ENCODE peak calls at places on chromosomes 7 and 10, in ten cellular contexts. Q is NAMALWA; N is mesendoderm; A is activated CD4-positive, CD25-positive, alpha-beta regulatory T cell treated with anti-CD3 and anti-CD28 coated beads, Interleukin-2, amount 50 U/mL, for 72 hours; I is M059J; H is left kidney; J is T-helper 1 cell; M is neural crest cell; F is psoas muscle; Z is cortex of kidney. U is an unnamed sample.

GRCh38 chr7:121605297-121605640 is 209.2 kb upstream of the FAM3C start:
- DNase-seq in N (no peak), Q (peak), A (no peak), F (no peak), I (peak), Z (no peak), H (peak), J (no peak), M (no peak), U (no peak)

GRCh38 chr10:74683621-74684114 is 142.7 kb upstream of the KAT6B start:
- DNase-seq in H (peak), Q (no peak), M (no peak), J (no peak), F (no peak), I (no peak), N (no peak), A (no peak), Z (no peak), U (no peak)

GRCh38 chr10:110641256-110641655 is 2.9 kb upstream of the RBM20 start:
- DNase-seq in M (no peak), J (no peak), Z (no peak), A (no peak), F (peak), I (peak), Q (no peak), N (peak), H (peak), U (no peak)

GRCh38 chr7:130758429-130759056 is 24.5 kb upstream of the KLF14 start:
- DNase-seq in F (no peak), M (no peak), J (no peak), A (no peak), I (peak), Z (no peak), Q (peak), N (peak), H (peak), U (peak)

GRCh38 chr10:73493781-73494180 is 2.0 kb downstream of the PPP3CB start:
- DNase-seq in Q (no peak), J (no peak), I (peak), Z (no peak), F (no peak), H (no peak), N (no peak), A (no peak), M (no peak), U (no peak)

GRCh38 chr10:14658331-14659122 is 116.2 kb downstream of the FAM107B start:
- DNase-seq in J (no peak), Z (no peak), I (peak), F (no peak), A (no peak), M (no peak), Q (peak), N (no peak), H (no peak), U (no peak)

GRCh38 chr10:118974951-118975350 is 54.6 kb upstream of the NANOS1 start:
- DNase-seq in A (no peak), Q (no peak), M (no peak), I (peak), F (no peak), H (no peak), Z (no peak), J (no peak), N (no peak), U (no peak)

GRCh38 chr10:101817542-101818118 is 614 bp downstream of the OGA start:
- DNase-seq in Z (no peak), H (peak), M (no peak), Q (no peak), J (no peak), I (peak), F (peak), A (no peak), N (peak), U (no peak)

GRCh38 chr7:46492460-46492859 is 571.4 kb upstream of the IGFBP3 start:
- DNase-seq in M (no peak), H (no peak), A (no peak), I (peak), Z (no peak), F (no peak), Q (no peak), N (no peak), J (no peak), U (no peak)

GRCh38 chr7:98761225-98761624 is 108.6 kb downstream of the TMEM130 start:
- DNase-seq in Q (no peak), N (no peak), J (no peak), H (no peak), Z (no peak), M (no peak), A (no peak), I (no peak), F (no peak), U (no peak)

GRCh38 chr7:5472432-5473315 is 49.0 kb upstream of the TNRC18 start:
- DNase-seq in N (no peak), J (no peak), Z (no peak), H (no peak), M (no peak), F (no peak), Q (no peak), I (no peak), A (no peak), U (no peak)

GRCh38 chr7:69871213-69871885 is 273.1 kb downstream of the AUTS2 start:
- DNase-seq in Q (no peak), Z (no peak), J (no peak), I (peak), N (no peak), A (no peak), F (no peak), H (no peak), M (no peak), U (no peak)

GRCh38 chr7:129188372-129188891 is at the start of gene SMO:
- DNase-seq in H (peak), F (peak), N (peak), M (peak), I (no peak), Q (no peak), A (no peak), Z (no peak), J (no peak), U (no peak)

GRCh38 chr10:7260412-7260900 is 150.4 kb downstream of the SFMBT2 start:
- DNase-seq in I (peak), H (peak), Q (peak), Z (no peak), F (peak), M (no peak), N (peak), A (no peak), J (no peak), U (no peak)

GRCh38 chr10:69102429-69102828 is 14.5 kb downstream of the SRGN start:
- DNase-seq in M (no peak), F (no peak), J (no peak), Q (no peak), N (no peak), Z (no peak), H (no peak), A (no peak), I (no peak), U (no peak)

GRCh38 chr7:28808786-28809533 is 149.2 kb downstream of the TRIL start:
- DNase-seq in I (peak), H (no peak), J (no peak), M (no peak), A (no peak), N (peak), F (peak), Q (no peak), Z (no peak), U (peak)

GRCh38 chr10:73537288-73537687 is 41.5 kb upstream of the PPP3CB start:
- DNase-seq in J (no peak), Z (no peak), A (no peak), F (no peak), I (no peak), M (no peak), Q (no peak), N (peak), H (no peak), U (no peak)

GRCh38 chr10:810351-810846 is 120.9 kb upstream of the DIP2C start:
- DNase-seq in N (peak), M (peak), Z (no peak), Q (peak), I (no peak), H (peak), A (no peak), F (no peak), J (no peak), U (no peak)

GRCh38 chr7:95501261-95501816 is 15.6 kb downstream of the ASB4 start:
- DNase-seq in A (no peak), N (no peak), M (no peak), F (no peak), Z (no peak), J (no peak), H (peak), I (peak), Q (no peak), U (no peak)

GRCh38 chr10:127922675-127923366 is 15.9 kb downstream of the PTPRE start:
- DNase-seq in M (no peak), N (no peak), H (no peak), Q (no peak), A (no peak), F (peak), Z (no peak), J (no peak), I (peak), U (no peak)

GRCh38 chr10:14532473-14533251 is 201.9 kb upstream of the FRMD4A start:
- DNase-seq in J (no peak), Q (no peak), F (no peak), I (peak), Z (no peak), N (peak), M (no peak), A (no peak), H (peak), U (no peak)

GRCh38 chr10:42941245-42941644 is 135.6 kb upstream of the RET start:
- DNase-seq in M (no peak), I (no peak), Z (no peak), F (no peak), N (no peak), A (no peak), H (no peak), J (no peak), Q (no peak), U (no peak)

GRCh38 chr7:44615149-44615611 is 8.8 kb downstream of the OGDH start:
- DNase-seq in I (peak), F (peak), Z (no peak), N (peak), H (no peak), M (no peak), Q (no peak), J (no peak), A (no peak), U (peak)

GRCh38 chr7:20352573-20353304 is 22.0 kb downstream of the ITGB8 start:
- DNase-seq in F (no peak), J (no peak), N (peak), H (peak), Q (no peak), A (no peak), I (peak), M (no peak), Z (no peak), U (no peak)

GRCh38 chr7:130273081-130273699 is 6.5 kb downstream of the CPA2 start:
- DNase-seq in F (no peak), Q (no peak), I (peak), N (peak), M (peak), H (peak), J (no peak), Z (no peak), A (no peak), U (no peak)

GRCh38 chr10:77230194-77230593 is 407.4 kb downstream of the KCNMA1 start:
- DNase-seq in I (peak), J (no peak), Q (no peak), M (no peak), F (no peak), N (no peak), A (no peak), Z (no peak), H (no peak), U (no peak)

GRCh38 chr10:77949167-77949566 is 22.6 kb upstream of the DLG5 start:
- DNase-seq in A (no peak), I (peak), M (no peak), J (no peak), Z (no peak), N (peak), H (peak), F (peak), Q (no peak), U (no peak)

GRCh38 chr10:4699950-4700730 is 125.9 kb upstream of the AKR1E2 start:
- DNase-seq in N (no peak), Z (no peak), F (no peak), J (no peak), I (no peak), M (no peak), A (no peak), H (no peak), Q (no peak), U (no peak)

GRCh38 chr7:28417321-28417940 is 5.1 kb downstream of the CREB5 start:
- DNase-seq in Q (no peak), F (no peak), M (no peak), A (no peak), I (no peak), N (no peak), H (peak), Z (no peak), J (no peak), U (no peak)

U was measured in memory B cell.